ENCODE peak calls at places on chromosomes 1 and 21, in five cellular contexts. One of them, this sample, is unnamed.

GRCh38 chr1:186643600-186643999 is 36.6 kb downstream of the PTGS2 start:
- DNase-seq in COR-L47: no peak
- DNase-seq in activated T-cell treated with anti-CD3 and anti-CD28 coated beads, Interleukin-2, amount 50 U/mL, for 72 hours: no peak
- DNase-seq in anterior cingulate cortex: no peak
- DNase-seq in HEK293T: no peak
- DNase-seq in this sample: no peak

GRCh38 chr1:245969274-245969673 is 537.8 kb downstream of the SMYD3 start:
- DNase-seq in COR-L47: no peak
- DNase-seq in activated T-cell treated with anti-CD3 and anti-CD28 coated beads, Interleukin-2, amount 50 U/mL, for 72 hours: no peak
- DNase-seq in anterior cingulate cortex: no peak
- DNase-seq in HEK293T: no peak
- DNase-seq in this sample: no peak

GRCh38 chr1:203153051-203153988 is 22.3 kb downstream of the MYBPH start:
- DNase-seq in COR-L47: no peak
- DNase-seq in activated T-cell treated with anti-CD3 and anti-CD28 coated beads, Interleukin-2, amount 50 U/mL, for 72 hours: no peak
- DNase-seq in anterior cingulate cortex: peak; percentile 32
- DNase-seq in HEK293T: no peak
- DNase-seq in this sample: no peak

GRCh38 chr21:39647476-39647875 is 34.7 kb downstream of the B3GALT5 start:
- DNase-seq in COR-L47: no peak
- DNase-seq in activated T-cell treated with anti-CD3 and anti-CD28 coated beads, Interleukin-2, amount 50 U/mL, for 72 hours: no peak
- DNase-seq in anterior cingulate cortex: no peak
- DNase-seq in HEK293T: no peak
- DNase-seq in this sample: no peak

GRCh38 chr21:27058673-27059365 is 91.9 kb upstream of the ADAMTS5 start:
- DNase-seq in COR-L47: no peak
- DNase-seq in activated T-cell treated with anti-CD3 and anti-CD28 coated beads, Interleukin-2, amount 50 U/mL, for 72 hours: no peak
- DNase-seq in anterior cingulate cortex: no peak
- DNase-seq in HEK293T: no peak
- DNase-seq in this sample: no peak

GRCh38 chr1:14371806-14372497 is 226.5 kb upstream of the KAZN start:
- DNase-seq in COR-L47: no peak
- DNase-seq in activated T-cell treated with anti-CD3 and anti-CD28 coated beads, Interleukin-2, amount 50 U/mL, for 72 hours: no peak
- DNase-seq in anterior cingulate cortex: no peak
- DNase-seq in HEK293T: no peak
- DNase-seq in this sample: no peak

GRCh38 chr1:22826630-22827580 is 116.3 kb downstream of the EPHB2 start:
- DNase-seq in COR-L47: no peak
- DNase-seq in activated T-cell treated with anti-CD3 and anti-CD28 coated beads, Interleukin-2, amount 50 U/mL, for 72 hours: no peak
- DNase-seq in anterior cingulate cortex: no peak
- DNase-seq in HEK293T: no peak
- DNase-seq in this sample: no peak

GRCh38 chr1:168392958-168393357 is 112.3 kb downstream of the TBX19 start:
- DNase-seq in COR-L47: no peak
- DNase-seq in activated T-cell treated with anti-CD3 and anti-CD28 coated beads, Interleukin-2, amount 50 U/mL, for 72 hours: no peak
- DNase-seq in anterior cingulate cortex: no peak
- DNase-seq in HEK293T: no peak
- DNase-seq in this sample: no peak

GRCh38 chr1:167782946-167783345 is 61.2 kb downstream of the MPZL1 start:
- DNase-seq in COR-L47: no peak
- DNase-seq in activated T-cell treated with anti-CD3 and anti-CD28 coated beads, Interleukin-2, amount 50 U/mL, for 72 hours: no peak
- DNase-seq in anterior cingulate cortex: no peak
- DNase-seq in HEK293T: no peak
- DNase-seq in this sample: no peak

GRCh38 chr1:203888807-203889251 is 27.4 kb downstream of the SNRPE start:
- DNase-seq in COR-L47: no peak
- DNase-seq in activated T-cell treated with anti-CD3 and anti-CD28 coated beads, Interleukin-2, amount 50 U/mL, for 72 hours: no peak
- DNase-seq in anterior cingulate cortex: no peak
- DNase-seq in HEK293T: no peak
- DNase-seq in this sample: no peak

GRCh38 chr1:196438324-196438723 is 169.9 kb downstream of the KCNT2 start:
- DNase-seq in COR-L47: no peak
- DNase-seq in activated T-cell treated with anti-CD3 and anti-CD28 coated beads, Interleukin-2, amount 50 U/mL, for 72 hours: no peak
- DNase-seq in anterior cingulate cortex: no peak
- DNase-seq in HEK293T: no peak
- DNase-seq in this sample: no peak

GRCh38 chr21:22019766-22020165 is 1021.6 kb downstream of the NCAM2 start:
- DNase-seq in COR-L47: no peak
- DNase-seq in activated T-cell treated with anti-CD3 and anti-CD28 coated beads, Interleukin-2, amount 50 U/mL, for 72 hours: no peak
- DNase-seq in anterior cingulate cortex: no peak
- DNase-seq in HEK293T: no peak
- DNase-seq in this sample: no peak

GRCh38 chr1:9996624-9997582 is at the start of gene RBP7:
- DNase-seq in COR-L47: no peak
- DNase-seq in activated T-cell treated with anti-CD3 and anti-CD28 coated beads, Interleukin-2, amount 50 U/mL, for 72 hours: peak; percentile 12
- DNase-seq in anterior cingulate cortex: peak; percentile 10
- DNase-seq in HEK293T: peak; percentile 13
- DNase-seq in this sample: peak; percentile 10

GRCh38 chr1:217091601-217092000 is 368.4 kb upstream of the ESRRG start:
- DNase-seq in COR-L47: no peak
- DNase-seq in activated T-cell treated with anti-CD3 and anti-CD28 coated beads, Interleukin-2, amount 50 U/mL, for 72 hours: no peak
- DNase-seq in anterior cingulate cortex: no peak
- DNase-seq in HEK293T: no peak
- DNase-seq in this sample: no peak

GRCh38 chr1:187665513-187665912 is 836.8 kb downstream of the PLA2G4A start:
- DNase-seq in COR-L47: no peak
- DNase-seq in activated T-cell treated with anti-CD3 and anti-CD28 coated beads, Interleukin-2, amount 50 U/mL, for 72 hours: no peak
- DNase-seq in anterior cingulate cortex: no peak
- DNase-seq in HEK293T: no peak
- DNase-seq in this sample: no peak

GRCh38 chr1:231973840-231974239 is 347.2 kb downstream of the DISC1 start:
- DNase-seq in COR-L47: no peak
- DNase-seq in activated T-cell treated with anti-CD3 and anti-CD28 coated beads, Interleukin-2, amount 50 U/mL, for 72 hours: peak; percentile 32
- DNase-seq in anterior cingulate cortex: no peak
- DNase-seq in HEK293T: no peak
- DNase-seq in this sample: no peak

GRCh38 chr1:218772575-218772974 is 401.1 kb upstream of the LYPLAL1 start:
- DNase-seq in COR-L47: no peak
- DNase-seq in activated T-cell treated with anti-CD3 and anti-CD28 coated beads, Interleukin-2, amount 50 U/mL, for 72 hours: no peak
- DNase-seq in anterior cingulate cortex: no peak
- DNase-seq in HEK293T: no peak
- DNase-seq in this sample: no peak

GRCh38 chr1:201282931-201283829 is at the start of gene PKP1:
- DNase-seq in COR-L47: no peak
- DNase-seq in activated T-cell treated with anti-CD3 and anti-CD28 coated beads, Interleukin-2, amount 50 U/mL, for 72 hours: peak; percentile 48
- DNase-seq in anterior cingulate cortex: no peak
- DNase-seq in HEK293T: no peak
- DNase-seq in this sample: no peak

GRCh38 chr1:6686294-6686693 is 15.3 kb downstream of the DNAJC11 start:
- DNase-seq in COR-L47: no peak
- DNase-seq in activated T-cell treated with anti-CD3 and anti-CD28 coated beads, Interleukin-2, amount 50 U/mL, for 72 hours: no peak
- DNase-seq in anterior cingulate cortex: no peak
- DNase-seq in HEK293T: no peak
- DNase-seq in this sample: no peak

GRCh38 chr1:68442822-68443556 is 6.8 kb downstream of the RPE65 start:
- DNase-seq in COR-L47: no peak
- DNase-seq in activated T-cell treated with anti-CD3 and anti-CD28 coated beads, Interleukin-2, amount 50 U/mL, for 72 hours: peak; percentile 6
- DNase-seq in anterior cingulate cortex: no peak
- DNase-seq in HEK293T: peak; percentile 71
- DNase-seq in this sample: peak; percentile 51

GRCh38 chr1:168452329-168452728 is 91.5 kb downstream of the XCL2 start:
- DNase-seq in COR-L47: no peak
- DNase-seq in activated T-cell treated with anti-CD3 and anti-CD28 coated beads, Interleukin-2, amount 50 U/mL, for 72 hours: no peak
- DNase-seq in anterior cingulate cortex: no peak
- DNase-seq in HEK293T: no peak
- DNase-seq in this sample: no peak

GRCh38 chr1:174217787-174218574 is 58.7 kb downstream of the RABGAP1L start:
- DNase-seq in COR-L47: peak; percentile 4
- DNase-seq in activated T-cell treated with anti-CD3 and anti-CD28 coated beads, Interleukin-2, amount 50 U/mL, for 72 hours: no peak
- DNase-seq in anterior cingulate cortex: no peak
- DNase-seq in HEK293T: peak; percentile 25
- DNase-seq in this sample: peak; percentile 17

GRCh38 chr1:152543808-152544207 is 22.8 kb downstream of the LCE3E start:
- DNase-seq in COR-L47: no peak
- DNase-seq in activated T-cell treated with anti-CD3 and anti-CD28 coated beads, Interleukin-2, amount 50 U/mL, for 72 hours: no peak
- DNase-seq in anterior cingulate cortex: no peak
- DNase-seq in HEK293T: peak; percentile 34
- DNase-seq in this sample: no peak

GRCh38 chr1:168261390-168261789 is 19.3 kb upstream of the TBX19 start:
- DNase-seq in COR-L47: no peak
- DNase-seq in activated T-cell treated with anti-CD3 and anti-CD28 coated beads, Interleukin-2, amount 50 U/mL, for 72 hours: no peak
- DNase-seq in anterior cingulate cortex: no peak
- DNase-seq in HEK293T: no peak
- DNase-seq in this sample: no peak

GRCh38 chr1:65068202-65069011 is 79.6 kb upstream of the AK4 start:
- DNase-seq in COR-L47: peak; percentile 27
- DNase-seq in activated T-cell treated with anti-CD3 and anti-CD28 coated beads, Interleukin-2, amount 50 U/mL, for 72 hours: no peak
- DNase-seq in anterior cingulate cortex: no peak
- DNase-seq in HEK293T: no peak
- DNase-seq in this sample: peak; percentile 38

GRCh38 chr1:4711191-4711915 is 56.9 kb downstream of the AJAP1 start:
- DNase-seq in COR-L47: peak; percentile 10
- DNase-seq in activated T-cell treated with anti-CD3 and anti-CD28 coated beads, Interleukin-2, amount 50 U/mL, for 72 hours: no peak
- DNase-seq in anterior cingulate cortex: no peak
- DNase-seq in HEK293T: no peak
- DNase-seq in this sample: peak; percentile 30

GRCh38 chr1:15735304-15736034 is 589 bp upstream of the SLC25A34 start:
- DNase-seq in COR-L47: no peak
- DNase-seq in activated T-cell treated with anti-CD3 and anti-CD28 coated beads, Interleukin-2, amount 50 U/mL, for 72 hours: no peak
- DNase-seq in anterior cingulate cortex: no peak
- DNase-seq in HEK293T: no peak
- DNase-seq in this sample: no peak

GRCh38 chr1:210125143-210125542 is 107.5 kb upstream of the SERTAD4 start:
- DNase-seq in COR-L47: no peak
- DNase-seq in activated T-cell treated with anti-CD3 and anti-CD28 coated beads, Interleukin-2, amount 50 U/mL, for 72 hours: no peak
- DNase-seq in anterior cingulate cortex: no peak
- DNase-seq in HEK293T: no peak
- DNase-seq in this sample: no peak

GRCh38 chr1:2194898-2195673 is 514 bp upstream of the FAAP20 start:
- DNase-seq in COR-L47: peak; percentile 84
- DNase-seq in activated T-cell treated with anti-CD3 and anti-CD28 coated beads, Interleukin-2, amount 50 U/mL, for 72 hours: peak; percentile 93
- DNase-seq in anterior cingulate cortex: peak; percentile 78
- DNase-seq in HEK293T: peak; percentile 76
- DNase-seq in this sample: peak; percentile 68

GRCh38 chr1:162248854-162249535 is 127.7 kb downstream of the SPATA46 start:
- DNase-seq in COR-L47: peak; percentile 21
- DNase-seq in activated T-cell treated with anti-CD3 and anti-CD28 coated beads, Interleukin-2, amount 50 U/mL, for 72 hours: no peak
- DNase-seq in anterior cingulate cortex: peak; percentile 36
- DNase-seq in HEK293T: no peak
- DNase-seq in this sample: no peak

GRCh38 chr1:93331412-93331811 is 14.3 kb upstream of the DR1 start:
- DNase-seq in COR-L47: no peak
- DNase-seq in activated T-cell treated with anti-CD3 and anti-CD28 coated beads, Interleukin-2, amount 50 U/mL, for 72 hours: no peak
- DNase-seq in anterior cingulate cortex: no peak
- DNase-seq in HEK293T: no peak
- DNase-seq in this sample: no peak